ENCODE peak calls at places on chromosomes 3 and 15, in six cellular contexts. O, Z, S, G, A and J are unnamed samples.

GRCh38 chr3:126261037-126261436 is 80.7 kb upstream of the ALDH1L1 start:
- DNase-seq in O (no peak), Z (peak), S (no peak), G (no peak), A (peak), J (peak)

GRCh38 chr3:171156455-171157005 is 130.0 kb upstream of the SLC2A2 start:
- DNase-seq in O (peak), Z (no peak), S (no peak), G (no peak), A (no peak), J (no peak)

GRCh38 chr15:90762109-90762508 is 45.0 kb downstream of the BLM start:
- DNase-seq in O (no peak), Z (peak), S (no peak), G (no peak), A (peak), J (peak)

GRCh38 chr3:171162986-171163723 is 136.6 kb upstream of the SLC2A2 start:
- DNase-seq in O (peak), Z (no peak), S (no peak), G (no peak), A (no peak), J (no peak)

GRCh38 chr15:42094512-42094963 is at the start of gene PLA2G4D:
- DNase-seq in O (no peak), Z (no peak), S (no peak), G (no peak), A (no peak), J (no peak)

GRCh38 chr3:27449530-27450150 is 34.5 kb downstream of the SLC4A7 start:
- DNase-seq in O (no peak), Z (no peak), S (no peak), G (no peak), A (no peak), J (no peak)

GRCh38 chr15:40070166-40070557 is 31.2 kb upstream of the SRP14 start:
- DNase-seq in O (no peak), Z (no peak), S (no peak), G (no peak), A (no peak), J (no peak)

GRCh38 chr3:151751161-151751560 is 17.4 kb downstream of the AADACL2 start:
- DNase-seq in O (no peak), Z (no peak), S (no peak), G (no peak), A (no peak), J (no peak)

GRCh38 chr3:186067360-186068242 is 41.3 kb downstream of the ETV5 start:
- DNase-seq in O (no peak), Z (no peak), S (no peak), G (no peak), A (no peak), J (no peak)

GRCh38 chr15:43187544-43188155 is 2.4 kb downstream of the CCNDBP1 start:
- DNase-seq in O (peak), Z (no peak), S (no peak), G (peak), A (no peak), J (no peak)

GRCh38 chr3:38521391-38521987 is 25.3 kb downstream of the EXOG start:
- DNase-seq in O (peak), Z (peak), S (peak), G (peak), A (no peak), J (peak)

GRCh38 chr15:45790325-45790943 is 155.6 kb downstream of the SQOR start:
- DNase-seq in O (peak), Z (peak), S (no peak), G (peak), A (no peak), J (no peak)

GRCh38 chr15:52112203-52112750 is 298 bp downstream of the BCL2L10 start:
- DNase-seq in O (no peak), Z (peak), S (no peak), G (no peak), A (no peak), J (peak)

GRCh38 chr15:21261396-21261964 is 178.8 kb downstream of the POTEB3 start:
- DNase-seq in O (no peak), Z (no peak), S (no peak), G (no peak), A (peak), J (no peak)

GRCh38 chr3:53154731-53155320 is 6.2 kb upstream of the PRKCD start:
- DNase-seq in O (no peak), Z (no peak), S (no peak), G (no peak), A (no peak), J (no peak)

GRCh38 chr3:191198886-191199285 is at the start of gene OSTN:
- DNase-seq in O (no peak), Z (no peak), S (no peak), G (no peak), A (no peak), J (no peak)

GRCh38 chr3:43953814-43954241 is 263.1 kb downstream of the ABHD5 start:
- DNase-seq in O (no peak), Z (no peak), S (no peak), G (no peak), A (no peak), J (no peak)

GRCh38 chr3:4532535-4533112 is 39.5 kb downstream of the ITPR1 start:
- DNase-seq in O (no peak), Z (no peak), S (no peak), G (no peak), A (no peak), J (no peak)

GRCh38 chr3:158563076-158563475 is 7.9 kb upstream of the MLF1 start:
- DNase-seq in O (no peak), Z (no peak), S (no peak), G (no peak), A (no peak), J (no peak)

GRCh38 chr15:38707802-38708671 is 143.4 kb upstream of the RASGRP1 start:
- DNase-seq in O (peak), Z (peak), S (no peak), G (peak), A (no peak), J (peak)

GRCh38 chr3:194647747-194648146 is 14.5 kb upstream of the TMEM44 start:
- DNase-seq in O (no peak), Z (no peak), S (no peak), G (no peak), A (no peak), J (no peak)

GRCh38 chr3:126287536-126288181 is 69.5 kb downstream of the KLF15 start:
- DNase-seq in O (no peak), Z (peak), S (no peak), G (no peak), A (peak), J (peak)

GRCh38 chr3:16112910-16113504 is 61.5 kb upstream of the GALNT15 start:
- DNase-seq in O (no peak), Z (no peak), S (no peak), G (no peak), A (no peak), J (no peak)

GRCh38 chr15:65509321-65509720 is 8.2 kb downstream of the DPP8 start:
- DNase-seq in O (no peak), Z (no peak), S (no peak), G (no peak), A (no peak), J (no peak)

GRCh38 chr15:66876731-66877545 is 174.9 kb downstream of the SMAD6 start:
- DNase-seq in O (no peak), Z (no peak), S (no peak), G (no peak), A (no peak), J (no peak)

GRCh38 chr3:62373714-62374333 is 474 bp upstream of the FEZF2 start:
- DNase-seq in O (no peak), Z (no peak), S (no peak), G (no peak), A (no peak), J (no peak)

GRCh38 chr3:111803123-111803593 is 55.9 kb upstream of the PHLDB2 start:
- DNase-seq in O (no peak), Z (peak), S (no peak), G (peak), A (peak), J (peak)

GRCh38 chr15:99070268-99070667 is 34.6 kb upstream of the SYNM start:
- DNase-seq in O (no peak), Z (no peak), S (no peak), G (no peak), A (no peak), J (no peak)

GRCh38 chr15:98850991-98851776 is 156.4 kb downstream of the PGPEP1L start:
- DNase-seq in O (peak), Z (peak), S (no peak), G (peak), A (peak), J (peak)

GRCh38 chr15:79244876-79245275 is 37.6 kb upstream of the ANKRD34C start:
- DNase-seq in O (no peak), Z (no peak), S (no peak), G (no peak), A (no peak), J (no peak)

GRCh38 chr15:65824031-65824743 is 32.1 kb upstream of the DENND4A start:
- DNase-seq in O (peak), Z (peak), S (no peak), G (peak), A (peak), J (peak)

GRCh38 chr3:161851941-161852566 is 355.4 kb downstream of the OTOL1 start:
- DNase-seq in O (peak), Z (peak), S (peak), G (peak), A (peak), J (no peak)

GRCh38 chr3:129564981-129565644 is 22.1 kb downstream of the H1-8 start:
- DNase-seq in O (no peak), Z (no peak), S (no peak), G (no peak), A (no peak), J (no peak)

GRCh38 chr3:140292154-140292553 is 357.2 kb downstream of the CLSTN2 start:
- DNase-seq in O (no peak), Z (no peak), S (no peak), G (no peak), A (no peak), J (no peak)

GRCh38 chr3:143657391-143657790 is 190.9 kb downstream of the SLC9A9 start:
- DNase-seq in O (no peak), Z (no peak), S (no peak), G (no peak), A (no peak), J (no peak)

GRCh38 chr3:44509393-44509921 is 32.0 kb upstream of the ZNF445 start:
- DNase-seq in O (peak), Z (no peak), S (no peak), G (peak), A (no peak), J (no peak)

GRCh38 chr3:13025090-13025489 is 48.1 kb downstream of the IQSEC1 start:
- DNase-seq in O (no peak), Z (no peak), S (no peak), G (peak), A (no peak), J (peak)

GRCh38 chr3:197181751-197182150 is 116.7 kb downstream of the DLG1 start:
- DNase-seq in O (no peak), Z (no peak), S (no peak), G (no peak), A (no peak), J (peak)

GRCh38 chr15:96264801-96265515 is 65.5 kb upstream of the NR2F2 start:
- DNase-seq in O (peak), Z (no peak), S (no peak), G (peak), A (no peak), J (no peak)
- H3K4me3 ChIP-seq in O (no peak), Z (no peak), S (no peak), G (no peak), A (no peak), J (no peak)

GRCh38 chr3:113697192-113698090 is 999 bp upstream of the USF3 start:
- DNase-seq in O (no peak), Z (peak), S (no peak), G (peak), A (peak), J (peak)

GRCh38 chr3:113698213-113698742 is 1.8 kb upstream of the USF3 start:
- DNase-seq in O (no peak), Z (no peak), S (no peak), G (no peak), A (no peak), J (no peak)

GRCh38 chr3:113696658-113697191 is 283 bp upstream of the USF3 start:
- DNase-seq in O (peak), Z (peak), S (peak), G (peak), A (peak), J (peak)

GRCh38 chr3:113695426-113695817 is 1.0 kb downstream of the USF3 start:
- DNase-seq in O (peak), Z (no peak), S (no peak), G (no peak), A (no peak), J (no peak)

GRCh38 chr3:113695818-113696645 is at the start of gene USF3:
- DNase-seq in O (peak), Z (peak), S (peak), G (peak), A (peak), J (peak)
- TF ChIP-seq POLR2A in O (peak), Z (peak), S (peak), G (peak), A (no peak), J (peak)

DNA sequence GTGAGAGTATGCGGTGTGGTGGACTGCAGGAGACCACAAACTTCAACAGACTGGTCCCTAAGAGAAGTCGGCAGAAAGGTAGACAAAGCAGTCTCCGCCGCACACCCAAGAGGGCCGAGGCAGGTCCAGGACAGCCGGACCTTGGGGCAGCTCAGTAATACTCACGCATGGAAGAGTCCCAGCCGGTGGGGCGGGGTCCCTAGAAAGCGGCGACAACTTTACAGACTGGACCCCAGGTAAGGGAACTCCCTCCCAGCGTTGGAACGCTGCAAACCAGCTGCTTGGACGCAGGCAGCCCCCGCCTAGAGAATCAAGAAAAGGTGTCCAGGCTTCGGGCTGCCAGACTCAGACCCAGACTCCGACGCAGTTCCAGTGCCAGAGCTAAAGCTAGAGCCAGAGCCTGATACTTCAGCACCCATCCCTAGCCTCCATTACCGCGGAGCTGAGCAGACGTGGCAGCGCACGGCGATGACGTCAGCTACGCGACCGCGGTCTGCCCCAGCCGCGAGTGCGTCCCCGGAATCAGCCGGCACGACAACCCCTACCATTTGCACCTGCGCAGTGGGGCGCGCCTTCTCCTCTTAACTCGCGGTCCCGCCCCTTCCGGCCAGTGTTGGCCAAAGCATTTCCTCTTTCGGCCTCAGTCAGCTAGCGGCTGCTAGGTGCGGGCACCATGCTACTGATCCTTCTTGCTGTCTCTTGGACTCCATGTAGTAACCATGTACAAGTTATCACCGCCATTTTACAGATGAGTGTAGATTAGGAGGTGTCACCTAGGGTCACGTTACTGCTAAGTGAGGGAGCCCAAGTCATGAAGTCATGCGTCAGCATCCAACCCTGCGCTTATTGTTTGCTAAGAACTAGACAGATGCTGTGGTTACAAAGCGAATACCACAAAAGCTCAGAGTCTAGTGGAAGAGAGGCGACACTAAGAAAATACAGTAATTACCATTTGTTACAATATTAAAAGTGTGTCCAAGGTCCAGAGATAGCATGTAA is at the start of gene TMEM39A:
- DNase-seq in O (peak), Z (peak), S (peak), G (peak), A (peak), J (peak)
- TF ChIP-seq EP300 in O (peak), Z (no peak), S (peak), G (no peak), A (no peak), J (no peak)

DNA sequence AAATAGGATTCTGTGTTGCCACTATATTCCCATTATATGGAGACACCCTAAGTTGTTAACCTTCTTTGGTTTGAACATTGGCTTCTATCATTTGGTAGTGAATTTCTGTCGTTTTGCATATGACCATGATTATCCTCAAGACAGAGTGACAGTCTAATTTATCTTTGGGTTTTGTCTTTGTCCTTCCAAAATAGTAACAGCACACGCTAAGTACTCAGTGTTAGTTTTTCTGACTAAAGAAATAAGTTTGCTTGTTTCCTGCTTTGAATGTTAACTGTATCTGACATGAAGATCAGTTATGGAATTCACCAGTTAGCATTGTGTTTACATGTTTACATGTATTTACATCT is 352.5 kb upstream of the GRM7 start:
- DNase-seq in O (no peak), Z (no peak), S (no peak), G (no peak), A (no peak), J (no peak)
- H3K4me3 ChIP-seq in O (peak), Z (no peak), S (no peak), G (no peak), A (no peak), J (no peak)